ENCODE peak calls at places on chromosomes 5 and 9, in seven cellular contexts. One of them, this sample, is unnamed.

GRCh38 chr9:4923141-4923540 is 61.9 kb upstream of the JAK2 start:
- DNase-seq in fibroblast of lung: no peak
- DNase-seq in stimulated activated CD8-positive, alpha-beta memory T cell treated with anti-CD3 and anti-CD28 coated beads, Interleukin-2, amount 100 ng/mL, for 1 hour: no peak
- DNase-seq in NCI-H1417: no peak
- DNase-seq in CD4-positive, alpha-beta T cell: no peak
- DNase-seq in T-helper 2 cell: no peak
- DNase-seq in aorta: no peak
- DNase-seq in this sample: no peak

GRCh38 chr5:138895918-138896317 is 20.8 kb upstream of the LRRTM2 start:
- DNase-seq in NCI-H1417: no peak
- DNase-seq in T-helper 2 cell: no peak
- DNase-seq in stimulated activated CD8-positive, alpha-beta memory T cell treated with anti-CD3 and anti-CD28 coated beads, Interleukin-2, amount 100 ng/mL, for 1 hour: no peak
- DNase-seq in CD4-positive, alpha-beta T cell: no peak
- DNase-seq in fibroblast of lung: no peak
- DNase-seq in aorta: no peak
- DNase-seq in this sample: no peak

GRCh38 chr5:122154910-122155309 is 25.6 kb downstream of the ZNF474 start:
- DNase-seq in NCI-H1417: no peak
- DNase-seq in stimulated activated CD8-positive, alpha-beta memory T cell treated with anti-CD3 and anti-CD28 coated beads, Interleukin-2, amount 100 ng/mL, for 1 hour: no peak
- DNase-seq in T-helper 2 cell: no peak
- DNase-seq in CD4-positive, alpha-beta T cell: no peak
- DNase-seq in aorta: peak; percentile 80
- DNase-seq in fibroblast of lung: peak; percentile 88
- DNase-seq in this sample: peak; percentile 37

GRCh38 chr5:15007549-15008142 is 136.1 kb upstream of the ANKH start:
- DNase-seq in NCI-H1417: peak; percentile 18
- DNase-seq in T-helper 2 cell: no peak
- DNase-seq in aorta: no peak
- DNase-seq in stimulated activated CD8-positive, alpha-beta memory T cell treated with anti-CD3 and anti-CD28 coated beads, Interleukin-2, amount 100 ng/mL, for 1 hour: no peak
- DNase-seq in CD4-positive, alpha-beta T cell: no peak
- DNase-seq in fibroblast of lung: no peak
- DNase-seq in this sample: no peak

GRCh38 chr5:158979749-158980521 is 119.8 kb downstream of the EBF1 start:
- DNase-seq in fibroblast of lung: peak; percentile 55
- DNase-seq in aorta: peak; percentile 85
- DNase-seq in stimulated activated CD8-positive, alpha-beta memory T cell treated with anti-CD3 and anti-CD28 coated beads, Interleukin-2, amount 100 ng/mL, for 1 hour: no peak
- DNase-seq in CD4-positive, alpha-beta T cell: no peak
- DNase-seq in NCI-H1417: peak; percentile 0
- DNase-seq in T-helper 2 cell: no peak
- DNase-seq in this sample: no peak

GRCh38 chr9:106696804-106697203 is 166.2 kb upstream of the ZNF462 start:
- DNase-seq in CD4-positive, alpha-beta T cell: no peak
- DNase-seq in NCI-H1417: no peak
- DNase-seq in aorta: no peak
- DNase-seq in fibroblast of lung: no peak
- DNase-seq in stimulated activated CD8-positive, alpha-beta memory T cell treated with anti-CD3 and anti-CD28 coated beads, Interleukin-2, amount 100 ng/mL, for 1 hour: no peak
- DNase-seq in T-helper 2 cell: no peak
- DNase-seq in this sample: no peak

GRCh38 chr9:105421864-105422263 is 26.0 kb upstream of the FSD1L start:
- DNase-seq in fibroblast of lung: no peak
- DNase-seq in stimulated activated CD8-positive, alpha-beta memory T cell treated with anti-CD3 and anti-CD28 coated beads, Interleukin-2, amount 100 ng/mL, for 1 hour: no peak
- DNase-seq in aorta: no peak
- DNase-seq in CD4-positive, alpha-beta T cell: no peak
- DNase-seq in T-helper 2 cell: no peak
- DNase-seq in NCI-H1417: no peak
- DNase-seq in this sample: no peak

GRCh38 chr9:102770704-102771103 is 224.4 kb upstream of the CYLC2 start:
- DNase-seq in T-helper 2 cell: no peak
- DNase-seq in stimulated activated CD8-positive, alpha-beta memory T cell treated with anti-CD3 and anti-CD28 coated beads, Interleukin-2, amount 100 ng/mL, for 1 hour: no peak
- DNase-seq in aorta: no peak
- DNase-seq in fibroblast of lung: no peak
- DNase-seq in NCI-H1417: no peak
- DNase-seq in CD4-positive, alpha-beta T cell: no peak
- DNase-seq in this sample: no peak

GRCh38 chr9:6904366-6904765 is 146.6 kb downstream of the KDM4C start:
- DNase-seq in T-helper 2 cell: no peak
- DNase-seq in CD4-positive, alpha-beta T cell: no peak
- DNase-seq in aorta: no peak
- DNase-seq in fibroblast of lung: no peak
- DNase-seq in stimulated activated CD8-positive, alpha-beta memory T cell treated with anti-CD3 and anti-CD28 coated beads, Interleukin-2, amount 100 ng/mL, for 1 hour: no peak
- DNase-seq in NCI-H1417: peak; percentile 16
- DNase-seq in this sample: no peak

GRCh38 chr5:13944564-13945195 is at the start of gene DNAH5:
- DNase-seq in CD4-positive, alpha-beta T cell: no peak
- DNase-seq in stimulated activated CD8-positive, alpha-beta memory T cell treated with anti-CD3 and anti-CD28 coated beads, Interleukin-2, amount 100 ng/mL, for 1 hour: no peak
- DNase-seq in NCI-H1417: peak; percentile 75
- DNase-seq in fibroblast of lung: no peak
- DNase-seq in aorta: no peak
- DNase-seq in T-helper 2 cell: no peak
- DNase-seq in this sample: no peak

GRCh38 chr5:115457985-115458384 is 86.6 kb downstream of the FEM1C start:
- DNase-seq in NCI-H1417: no peak
- DNase-seq in stimulated activated CD8-positive, alpha-beta memory T cell treated with anti-CD3 and anti-CD28 coated beads, Interleukin-2, amount 100 ng/mL, for 1 hour: no peak
- DNase-seq in aorta: no peak
- DNase-seq in fibroblast of lung: no peak
- DNase-seq in CD4-positive, alpha-beta T cell: no peak
- DNase-seq in T-helper 2 cell: no peak
- DNase-seq in this sample: no peak

GRCh38 chr5:72314571-72315172 is 5.4 kb downstream of the MRPS27 start:
- DNase-seq in fibroblast of lung: peak; percentile 81
- DNase-seq in stimulated activated CD8-positive, alpha-beta memory T cell treated with anti-CD3 and anti-CD28 coated beads, Interleukin-2, amount 100 ng/mL, for 1 hour: no peak
- DNase-seq in aorta: no peak
- DNase-seq in T-helper 2 cell: no peak
- DNase-seq in NCI-H1417: peak; percentile 3
- DNase-seq in CD4-positive, alpha-beta T cell: no peak
- DNase-seq in this sample: peak; percentile 47

GRCh38 chr5:112921833-112922817 is at the start of gene REEP5:
- DNase-seq in aorta: peak; percentile 94
- DNase-seq in NCI-H1417: peak; percentile 78
- DNase-seq in stimulated activated CD8-positive, alpha-beta memory T cell treated with anti-CD3 and anti-CD28 coated beads, Interleukin-2, amount 100 ng/mL, for 1 hour: peak; percentile 77
- DNase-seq in fibroblast of lung: peak; percentile 68
- DNase-seq in CD4-positive, alpha-beta T cell: peak; percentile 80
- DNase-seq in T-helper 2 cell: peak; percentile 73
- DNase-seq in this sample: no peak

GRCh38 chr5:157283434-157283833 is 17.5 kb downstream of the CYFIP2 start:
- DNase-seq in aorta: no peak
- DNase-seq in NCI-H1417: peak; percentile 1
- DNase-seq in T-helper 2 cell: no peak
- DNase-seq in fibroblast of lung: no peak
- DNase-seq in CD4-positive, alpha-beta T cell: no peak
- DNase-seq in stimulated activated CD8-positive, alpha-beta memory T cell treated with anti-CD3 and anti-CD28 coated beads, Interleukin-2, amount 100 ng/mL, for 1 hour: no peak
- DNase-seq in this sample: no peak

GRCh38 chr5:6704361-6704851 is 8.8 kb upstream of the TENT4A start:
- DNase-seq in NCI-H1417: no peak
- DNase-seq in aorta: peak; percentile 87
- DNase-seq in stimulated activated CD8-positive, alpha-beta memory T cell treated with anti-CD3 and anti-CD28 coated beads, Interleukin-2, amount 100 ng/mL, for 1 hour: no peak
- DNase-seq in T-helper 2 cell: no peak
- DNase-seq in fibroblast of lung: peak; percentile 75
- DNase-seq in CD4-positive, alpha-beta T cell: no peak
- DNase-seq in this sample: peak; percentile 71

GRCh38 chr9:68947842-68948569 is 65.9 kb downstream of the PRKACG start:
- DNase-seq in stimulated activated CD8-positive, alpha-beta memory T cell treated with anti-CD3 and anti-CD28 coated beads, Interleukin-2, amount 100 ng/mL, for 1 hour: no peak
- DNase-seq in T-helper 2 cell: no peak
- DNase-seq in aorta: no peak
- DNase-seq in CD4-positive, alpha-beta T cell: no peak
- DNase-seq in NCI-H1417: no peak
- DNase-seq in fibroblast of lung: no peak
- DNase-seq in this sample: no peak